ENCODE peak calls at places on chromosomes 13 and 19, in seven cellular contexts. L is HL-60, J is esophagus squamous epithelium, I is brain microvascular endothelial cell, O is HCT116, N is K562, D is left ventricle myocardium inferior. W is an unnamed sample. For H3K27me3, the result is how much of the 10 kb centered on the place peaks cover.

GRCh38 chr19:21317821-21318220 is 11.4 kb downstream of the ZNF708 start:
- DNase-seq in L (no peak), J (no peak), I (no peak), O (no peak), N (no peak), D (no peak), W (no peak)

GRCh38 chr13:47420012-47420411 is 523.2 kb upstream of the HTR2A start:
- DNase-seq in L (no peak), J (no peak), I (no peak), O (no peak), N (no peak), D (no peak), W (no peak)

GRCh38 chr19:52230685-52231084 is 38.7 kb upstream of the ZNF766 start:
- DNase-seq in L (no peak), J (no peak), I (no peak), O (no peak), N (no peak), D (no peak), W (no peak)

GRCh38 chr19:3111586-3112247 is 17.6 kb downstream of the GNA11 start:
- DNase-seq in L (no peak), J (no peak), I (no peak), O (no peak), N (no peak), D (no peak), W (no peak)

GRCh38 chr13:103788061-103788652 is 721.9 kb upstream of the SLC10A2 start:
- DNase-seq in L (no peak), J (no peak), I (peak), O (no peak), N (no peak), D (peak), W (no peak)

GRCh38 chr19:11944656-11945055 is 19.7 kb downstream of the ZNF700 start:
- DNase-seq in L (no peak), J (no peak), I (no peak), O (no peak), N (no peak), D (no peak), W (no peak)

GRCh38 chr13:113358653-113359052 is 5.3 kb downstream of the GRTP1 start:
- DNase-seq in L (no peak), J (no peak), I (no peak), O (no peak), N (no peak), D (no peak), W (no peak)

GRCh38 chr19:52258426-52258825 is 11.0 kb upstream of the ZNF766 start:
- DNase-seq in L (no peak), J (no peak), I (peak), O (no peak), N (no peak), D (no peak), W (no peak)

GRCh38 chr13:38566526-38566925 is 120.4 kb upstream of the FREM2 start:
- DNase-seq in L (no peak), J (no peak), I (no peak), O (no peak), N (no peak), D (no peak), W (no peak)

GRCh38 chr19:54896036-54896435 is 9.9 kb upstream of the NCR1 start:
- DNase-seq in L (no peak), J (no peak), I (no peak), O (no peak), N (no peak), D (no peak), W (no peak)

GRCh38 chr19:51726049-51726448 is 2.3 kb upstream of the HAS1 start:
- DNase-seq in L (no peak), J (no peak), I (peak), O (no peak), N (peak), D (peak), W (no peak)

GRCh38 chr13:20359335-20359734 is 127.2 kb upstream of the GJB6 start:
- DNase-seq in L (no peak), J (no peak), I (peak), O (peak), N (no peak), D (no peak), W (no peak)

GRCh38 chr13:25652764-25653163 is 281.0 kb downstream of the ATP8A2 start:
- DNase-seq in L (no peak), J (no peak), I (no peak), O (no peak), N (no peak), D (no peak), W (peak)

GRCh38 chr13:25654332-25654731 is 282.6 kb downstream of the ATP8A2 start:
- DNase-seq in L (no peak), J (no peak), I (no peak), O (no peak), N (no peak), D (no peak), W (no peak)

GRCh38 chr13:25659091-25659502 is 287.3 kb downstream of the ATP8A2 start:
- DNase-seq in L (no peak), J (no peak), I (no peak), O (no peak), N (no peak), D (no peak), W (no peak)

GRCh38 chr13:25660996-25661395 is 289.2 kb downstream of the ATP8A2 start:
- DNase-seq in L (no peak), J (no peak), I (no peak), O (no peak), N (no peak), D (no peak), W (no peak)

DNA sequence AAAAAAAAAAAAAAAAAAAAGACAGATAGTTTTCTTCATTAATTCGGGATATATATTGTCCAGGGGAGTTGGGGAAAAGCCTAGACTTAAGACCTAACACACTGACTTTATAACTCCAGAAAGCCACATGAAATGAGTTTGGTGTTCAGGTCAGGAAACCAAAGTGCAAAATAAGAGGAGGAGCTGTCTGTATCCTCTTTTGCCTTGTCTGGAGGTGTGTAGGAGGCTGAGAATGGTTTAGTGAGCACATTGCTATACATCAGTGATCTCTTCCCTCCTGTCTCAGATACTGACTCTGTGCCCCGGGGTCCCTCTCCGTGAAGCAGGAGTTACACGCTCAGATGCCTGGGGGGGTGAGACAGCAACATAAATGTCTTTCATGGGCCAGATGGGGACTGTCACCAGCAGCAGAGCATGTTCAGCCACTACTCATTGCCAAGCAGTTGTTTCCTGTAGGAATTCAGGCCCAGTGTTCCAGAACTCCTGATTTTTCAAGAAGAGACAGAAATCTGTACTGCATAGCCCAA is 285.4 kb downstream of the ATP8A2 start:
- DNase-seq in L (no peak), J (no peak), I (no peak), O (no peak), N (no peak), D (no peak), W (no peak)
- H3K27ac ChIP-seq in L (no peak), J (no peak), I (no peak), O (no peak), N (no peak), D (no peak), W (no peak)

GRCh38 chr19:35486268-35486708 is 4.0 kb downstream of the KRTDAP start:
- DNase-seq in L (no peak), J (no peak), I (no peak), O (no peak), N (no peak), D (no peak), W (no peak)
- H3K27me3 ChIP-seq in L (under half), J (under half), I (under half), O (under half), N (under half), D (under half), W (under half)

GRCh38 chr19:36805364-36805763 is 32.8 kb upstream of the ZNF850 start:
- DNase-seq in L (no peak), J (no peak), I (no peak), O (no peak), N (no peak), D (no peak), W (no peak)

DNA sequence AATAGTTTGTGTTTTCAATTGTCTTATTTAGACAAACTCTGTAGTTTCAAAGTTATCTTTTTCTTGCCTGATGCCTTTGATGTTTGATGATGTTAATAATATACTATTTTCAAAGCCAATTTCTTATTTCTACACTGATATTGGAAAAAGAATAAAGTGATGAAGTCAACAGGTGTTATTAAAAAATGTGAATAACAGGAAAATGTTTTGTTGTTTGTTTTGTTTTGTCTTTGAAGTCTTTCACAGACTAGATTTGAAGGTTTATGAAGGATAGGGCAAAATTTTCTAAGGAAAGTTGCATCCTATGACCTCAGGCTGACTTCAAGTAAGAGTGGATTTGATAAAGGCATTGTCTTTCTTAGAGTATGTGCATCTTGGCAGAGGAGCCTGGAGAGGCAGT is 31.2 kb downstream of the ZNF790 start:
- DNase-seq in L (no peak), J (no peak), I (no peak), O (no peak), N (no peak), D (no peak), W (no peak)
- H3K27ac ChIP-seq in L (no peak), J (no peak), I (no peak), O (no peak), N (no peak), D (no peak), W (no peak)

DNA sequence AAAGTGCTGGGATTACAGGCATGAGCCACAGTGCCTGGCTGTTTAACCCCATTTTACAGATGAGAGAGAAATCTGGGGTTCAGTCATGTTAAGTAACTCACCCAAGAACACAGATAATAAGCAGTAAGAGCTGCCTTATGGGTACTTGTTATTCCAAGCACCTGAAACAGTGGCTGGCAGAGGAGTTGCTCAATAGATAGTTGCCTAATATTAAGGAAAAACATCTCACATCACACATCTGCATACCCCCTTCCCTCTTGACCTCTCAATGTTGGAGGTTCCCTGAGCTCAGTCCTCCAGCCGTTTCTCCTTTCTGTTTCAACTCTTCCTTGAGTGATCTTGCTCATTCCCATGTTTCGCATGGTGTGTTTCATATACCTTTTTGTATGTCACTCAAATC is 401.9 kb downstream of the KLF12 start:
- DNase-seq in L (no peak), J (no peak), I (no peak), O (no peak), N (no peak), D (no peak), W (no peak)
- H3K27me3 ChIP-seq in L (under half), J (under half), I (under half), O (under half), N (under half), D (under half), W (under half)

GRCh38 chr13:29448124-29448685 is 147.3 kb downstream of the SLC7A1 start:
- DNase-seq in L (peak), J (no peak), I (no peak), O (no peak), N (no peak), D (no peak), W (no peak)
- H3K27ac ChIP-seq in L (no peak), J (no peak), I (no peak), O (no peak), N (no peak), D (peak), W (no peak)

GRCh38 chr19:41462497-41462896 is 19.5 kb downstream of the ERICH4 start:
- DNase-seq in L (no peak), J (no peak), I (no peak), O (no peak), N (no peak), D (no peak), W (no peak)
- H3K27me3 ChIP-seq in L (under half), J (under half), I (under half), O (half or more), N (under half), D (half or more), W (under half)